ENCODE peak calls at places on chromosomes 4 and X, in four cellular contexts. One of them, this sample, is unnamed. For H3K36me3, the result is how much of the 10 kb centered on the place peaks cover.

GRCh38 chr4:88411491-88412101 is 32.9 kb downstream of the HERC6 start:
- DNase-seq in cardiac muscle cell: no peak
- DNase-seq in ascending aorta: no peak
- DNase-seq in stomach: no peak
- DNase-seq in this sample: no peak

GRCh38 chrX:137550561-137551305 is 15.2 kb upstream of the ZIC3 start:
- DNase-seq in cardiac muscle cell: no peak
- DNase-seq in ascending aorta: no peak
- DNase-seq in stomach: no peak
- DNase-seq in this sample: no peak

GRCh38 chrX:97740044-97740443 is 856.3 kb downstream of the RPA4 start:
- DNase-seq in cardiac muscle cell: no peak
- DNase-seq in ascending aorta: no peak
- DNase-seq in stomach: no peak
- DNase-seq in this sample: no peak

GRCh38 chrX:5113128-5113527 is 1115.5 kb downstream of the NLGN4X start:
- DNase-seq in cardiac muscle cell: no peak
- DNase-seq in ascending aorta: no peak
- DNase-seq in stomach: no peak
- DNase-seq in this sample: peak

GRCh38 chrX:73577368-73577767 is 14.4 kb downstream of the CHIC1 start:
- DNase-seq in cardiac muscle cell: peak
- DNase-seq in ascending aorta: no peak
- DNase-seq in stomach: no peak
- DNase-seq in this sample: no peak

GRCh38 chrX:19758536-19758935 is 128.9 kb downstream of the SH3KBP1 start:
- DNase-seq in cardiac muscle cell: no peak
- DNase-seq in ascending aorta: no peak
- DNase-seq in stomach: no peak
- DNase-seq in this sample: no peak

GRCh38 chrX:21374994-21375794 is 976 bp downstream of the CNKSR2 start:
- DNase-seq in cardiac muscle cell: no peak
- DNase-seq in ascending aorta: no peak
- DNase-seq in stomach: no peak
- DNase-seq in this sample: peak

GRCh38 chr4:68175562-68176155 is 46.0 kb upstream of the TMPRSS11F start:
- DNase-seq in cardiac muscle cell: peak
- DNase-seq in ascending aorta: no peak
- DNase-seq in stomach: no peak
- DNase-seq in this sample: peak

GRCh38 chr4:100414016-100414790 is 103.6 kb downstream of the EMCN start:
- DNase-seq in cardiac muscle cell: no peak
- DNase-seq in ascending aorta: no peak
- DNase-seq in stomach: no peak
- DNase-seq in this sample: no peak

GRCh38 chrX:118496763-118497079 is 1.1 kb downstream of the DOCK11 start:
- DNase-seq in cardiac muscle cell: no peak
- DNase-seq in ascending aorta: no peak
- DNase-seq in stomach: no peak
- DNase-seq in this sample: no peak

GRCh38 chr4:76634239-76634638 is 199.2 kb downstream of the SHROOM3 start:
- DNase-seq in cardiac muscle cell: peak
- DNase-seq in ascending aorta: no peak
- DNase-seq in stomach: no peak
- DNase-seq in this sample: no peak

GRCh38 chr4:98794565-98795205 is 134.2 kb downstream of the EIF4E start:
- DNase-seq in cardiac muscle cell: peak
- DNase-seq in ascending aorta: no peak
- DNase-seq in stomach: no peak
- DNase-seq in this sample: peak

GRCh38 chrX:118730500-118731247 is 3.3 kb downstream of the IL13RA1 start:
- DNase-seq in cardiac muscle cell: peak
- DNase-seq in ascending aorta: no peak
- DNase-seq in stomach: no peak
- DNase-seq in this sample: no peak

GRCh38 chr4:72969957-72970356 is 99.6 kb downstream of the COX18 start:
- DNase-seq in cardiac muscle cell: peak
- DNase-seq in ascending aorta: no peak
- DNase-seq in stomach: no peak
- DNase-seq in this sample: peak

GRCh38 chr4:32745351-32745750 is 2025.2 kb downstream of the PCDH7 start:
- DNase-seq in cardiac muscle cell: no peak
- DNase-seq in ascending aorta: no peak
- DNase-seq in stomach: no peak
- DNase-seq in this sample: no peak

GRCh38 chr4:86950835-86951525 is 16.2 kb downstream of the AFF1 start:
- DNase-seq in cardiac muscle cell: no peak
- DNase-seq in ascending aorta: no peak
- DNase-seq in stomach: no peak
- DNase-seq in this sample: no peak

GRCh38 chr4:52704133-52704532 is 45.0 kb upstream of the USP46 start:
- DNase-seq in cardiac muscle cell: peak
- DNase-seq in ascending aorta: no peak
- DNase-seq in stomach: no peak
- DNase-seq in this sample: no peak

GRCh38 chrX:109352121-109352556 is 129.7 kb downstream of the GUCY2F start:
- DNase-seq in cardiac muscle cell: peak
- DNase-seq in ascending aorta: no peak
- DNase-seq in stomach: peak
- DNase-seq in this sample: peak

GRCh38 chrX:15564981-15565579 is 35.7 kb downstream of the ACE2 start:
- DNase-seq in cardiac muscle cell: peak
- DNase-seq in ascending aorta: no peak
- DNase-seq in stomach: peak
- DNase-seq in this sample: peak

GRCh38 chrX:95949588-95949987 is 735.1 kb upstream of the DIAPH2 start:
- DNase-seq in cardiac muscle cell: no peak
- DNase-seq in ascending aorta: no peak
- DNase-seq in stomach: no peak
- DNase-seq in this sample: peak

GRCh38 chr4:72631296-72631695 is 62.3 kb upstream of the ADAMTS3 start:
- DNase-seq in cardiac muscle cell: peak
- DNase-seq in ascending aorta: no peak
- DNase-seq in stomach: no peak
- DNase-seq in this sample: peak

GRCh38 chr4:182778222-182778982 is 138.8 kb downstream of the DCTD start:
- DNase-seq in cardiac muscle cell: no peak
- DNase-seq in ascending aorta: no peak
- DNase-seq in stomach: no peak
- DNase-seq in this sample: no peak

GRCh38 chr4:137819964-137820383 is 287.7 kb upstream of the PCDH18 start:
- DNase-seq in cardiac muscle cell: peak
- DNase-seq in ascending aorta: no peak
- DNase-seq in stomach: no peak
- DNase-seq in this sample: peak

GRCh38 chr4:113869743-113870375 is 108.3 kb upstream of the CAMK2D start:
- DNase-seq in cardiac muscle cell: no peak
- DNase-seq in ascending aorta: no peak
- DNase-seq in stomach: peak
- DNase-seq in this sample: peak

GRCh38 chr4:924107-925096 is 7.7 kb downstream of the GAK start:
- DNase-seq in cardiac muscle cell: peak
- DNase-seq in ascending aorta: no peak
- DNase-seq in stomach: no peak
- DNase-seq in this sample: no peak

GRCh38 chr4:123390846-123391456 is 5.6 kb upstream of the SPRY1 start:
- DNase-seq in cardiac muscle cell: peak
- DNase-seq in ascending aorta: no peak
- DNase-seq in stomach: no peak
- DNase-seq in this sample: peak

GRCh38 chr4:10965196-10965595 is 280.6 kb upstream of the CLNK start:
- DNase-seq in cardiac muscle cell: no peak
- DNase-seq in ascending aorta: no peak
- DNase-seq in stomach: no peak
- DNase-seq in this sample: no peak

GRCh38 chr4:62003695-62004094 is 803.6 kb downstream of the ADGRL3 start:
- DNase-seq in cardiac muscle cell: no peak
- DNase-seq in ascending aorta: no peak
- DNase-seq in stomach: no peak
- DNase-seq in this sample: no peak

GRCh38 chrX:22135994-22136684 is 104.0 kb downstream of the PHEX start:
- DNase-seq in cardiac muscle cell: peak
- DNase-seq in ascending aorta: no peak
- DNase-seq in stomach: no peak
- DNase-seq in this sample: peak

GRCh38 chr4:60656171-60656570 is 544.0 kb upstream of the ADGRL3 start:
- DNase-seq in cardiac muscle cell: no peak
- DNase-seq in ascending aorta: no peak
- DNase-seq in stomach: no peak
- DNase-seq in this sample: no peak

GRCh38 chr4:126213996-126214395 is 899.2 kb downstream of the FAT4 start:
- DNase-seq in cardiac muscle cell: no peak
- DNase-seq in ascending aorta: no peak
- DNase-seq in stomach: no peak
- DNase-seq in this sample: peak

GRCh38 chrX:101081257-101081656 is 2.6 kb downstream of the TMEM35A start:
- DNase-seq in cardiac muscle cell: no peak
- DNase-seq in ascending aorta: no peak
- DNase-seq in stomach: no peak
- DNase-seq in this sample: no peak

GRCh38 chr4:337932-338758 is 531 bp downstream of the ZNF141 start:
- DNase-seq in cardiac muscle cell: peak
- DNase-seq in ascending aorta: no peak
- DNase-seq in stomach: peak
- DNase-seq in this sample: peak

DNA sequence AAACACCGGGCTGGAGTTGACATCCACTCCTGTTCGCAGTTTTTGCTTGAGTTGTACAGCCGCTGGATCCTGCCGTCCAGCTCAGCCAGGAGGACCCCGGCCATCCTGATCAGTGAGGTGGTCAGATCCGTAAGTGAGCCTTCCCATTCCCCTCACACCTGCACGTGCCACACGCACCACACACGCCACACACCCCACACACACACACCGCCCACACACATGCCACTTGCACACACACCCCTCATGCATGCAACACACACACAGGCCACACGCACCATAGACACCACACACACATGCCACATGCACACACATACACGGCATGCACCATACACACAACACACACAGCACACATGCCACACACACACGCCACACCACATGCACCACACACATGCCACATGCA is 20.1 kb upstream of the MSANTD1 start:
- DNase-seq in cardiac muscle cell: no peak
- DNase-seq in ascending aorta: no peak
- DNase-seq in stomach: no peak
- DNase-seq in this sample: no peak
- H3K36me3 ChIP-seq in cardiac muscle cell: under half
- H3K36me3 ChIP-seq in ascending aorta: half or more
- H3K36me3 ChIP-seq in stomach: half or more
- H3K36me3 ChIP-seq in this sample: under half

DNA sequence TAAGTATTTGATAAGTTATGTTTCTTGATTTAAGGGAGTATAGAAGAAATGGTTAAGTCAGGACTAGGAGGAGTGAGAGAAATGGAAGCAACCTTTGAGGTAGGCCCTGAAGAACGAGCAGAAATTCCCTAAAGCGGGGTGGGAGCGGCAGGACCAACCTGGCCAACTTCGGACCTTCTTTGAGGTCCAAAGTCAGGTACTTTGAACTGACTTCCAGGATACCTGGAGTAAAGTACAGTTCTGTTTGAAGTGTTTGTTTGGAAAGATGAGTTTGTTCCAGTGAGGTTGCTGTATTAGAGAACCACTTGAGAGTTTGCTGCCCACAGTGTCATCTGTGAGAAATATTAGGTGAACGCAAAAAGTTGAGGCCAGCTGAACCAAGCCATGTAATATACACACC is 11.7 kb downstream of the RNF4 start:
- DNase-seq in cardiac muscle cell: no peak
- DNase-seq in ascending aorta: no peak
- DNase-seq in stomach: no peak
- DNase-seq in this sample: no peak
- H3K36me3 ChIP-seq in cardiac muscle cell: under half
- H3K36me3 ChIP-seq in ascending aorta: under half
- H3K36me3 ChIP-seq in stomach: under half
- H3K36me3 ChIP-seq in this sample: under half

GRCh38 chr4:84821064-84821463 is 145.4 kb downstream of the WDFY3 start:
- DNase-seq in cardiac muscle cell: no peak
- DNase-seq in ascending aorta: no peak
- DNase-seq in stomach: no peak
- DNase-seq in this sample: no peak
- H3K36me3 ChIP-seq in cardiac muscle cell: under half
- H3K36me3 ChIP-seq in ascending aorta: under half
- H3K36me3 ChIP-seq in stomach: under half
- H3K36me3 ChIP-seq in this sample: under half

GRCh38 chr4:70801265-70801809 is 38.4 kb downstream of the GRSF1 start:
- DNase-seq in cardiac muscle cell: no peak
- DNase-seq in ascending aorta: no peak
- DNase-seq in stomach: no peak
- DNase-seq in this sample: no peak
- H3K36me3 ChIP-seq in cardiac muscle cell: under half
- H3K36me3 ChIP-seq in ascending aorta: under half
- H3K36me3 ChIP-seq in stomach: under half
- H3K36me3 ChIP-seq in this sample: under half

This sample was measured in hepatocyte.